ENCODE peak calls at places on chromosomes 2 and 18, in seven cellular contexts. One of them, this sample, is unnamed.

GRCh38 chr2:136402281-136402680 is 284.3 kb upstream of the CXCR4 start:
- DNase-seq in Calu3: no peak
- DNase-seq in tibial nerve: no peak
- DNase-seq in adrenal gland: no peak
- DNase-seq in MM.1S: no peak
- DNase-seq in spleen: no peak
- DNase-seq in mucosa of descending colon: no peak
- DNase-seq in this sample: no peak

GRCh38 chr2:85353876-85354285 is 447 bp downstream of the RETSAT start:
- DNase-seq in spleen: no peak
- DNase-seq in mucosa of descending colon: peak; percentile 81
- DNase-seq in Calu3: peak; percentile 35
- DNase-seq in MM.1S: no peak
- DNase-seq in tibial nerve: no peak
- DNase-seq in adrenal gland: peak; percentile 77
- DNase-seq in this sample: no peak

GRCh38 chr2:171084128-171084527 is 76.6 kb downstream of the TLK1 start:
- DNase-seq in adrenal gland: no peak
- DNase-seq in MM.1S: no peak
- DNase-seq in spleen: no peak
- DNase-seq in tibial nerve: no peak
- DNase-seq in Calu3: no peak
- DNase-seq in mucosa of descending colon: no peak
- DNase-seq in this sample: no peak

GRCh38 chr18:23094411-23095165 is 40.7 kb upstream of the CABLES1 start:
- DNase-seq in adrenal gland: no peak
- DNase-seq in Calu3: no peak
- DNase-seq in MM.1S: no peak
- DNase-seq in tibial nerve: no peak
- DNase-seq in mucosa of descending colon: no peak
- DNase-seq in spleen: peak; percentile 40
- DNase-seq in this sample: no peak

GRCh38 chr2:172052000-172052983 is 33.0 kb upstream of the DLX1 start:
- DNase-seq in spleen: no peak
- DNase-seq in Calu3: no peak
- DNase-seq in MM.1S: no peak
- DNase-seq in mucosa of descending colon: no peak
- DNase-seq in tibial nerve: no peak
- DNase-seq in adrenal gland: no peak
- DNase-seq in this sample: no peak

GRCh38 chr2:74201596-74201995 is 3.2 kb downstream of the MTHFD2 start:
- DNase-seq in adrenal gland: no peak
- DNase-seq in Calu3: no peak
- DNase-seq in tibial nerve: no peak
- DNase-seq in MM.1S: no peak
- DNase-seq in mucosa of descending colon: no peak
- DNase-seq in spleen: no peak
- DNase-seq in this sample: no peak

GRCh38 chr2:113171359-113172075 is 2.3 kb upstream of the PSD4 start:
- DNase-seq in spleen: peak; percentile 70
- DNase-seq in tibial nerve: no peak
- DNase-seq in MM.1S: no peak
- DNase-seq in adrenal gland: no peak
- DNase-seq in mucosa of descending colon: no peak
- DNase-seq in Calu3: no peak
- DNase-seq in this sample: no peak

GRCh38 chr2:165720526-165720925 is 73.5 kb downstream of the GALNT3 start:
- DNase-seq in tibial nerve: no peak
- DNase-seq in Calu3: no peak
- DNase-seq in adrenal gland: no peak
- DNase-seq in spleen: no peak
- DNase-seq in mucosa of descending colon: no peak
- DNase-seq in MM.1S: no peak
- DNase-seq in this sample: no peak

GRCh38 chr2:86768189-86768949 is 22.3 kb downstream of the CD8A start:
- DNase-seq in Calu3: no peak
- DNase-seq in spleen: no peak
- DNase-seq in adrenal gland: no peak
- DNase-seq in MM.1S: no peak
- DNase-seq in mucosa of descending colon: no peak
- DNase-seq in tibial nerve: no peak
- DNase-seq in this sample: no peak

GRCh38 chr2:86765308-86765695 is 25.4 kb downstream of the CD8A start:
- DNase-seq in mucosa of descending colon: no peak
- DNase-seq in MM.1S: no peak
- DNase-seq in adrenal gland: no peak
- DNase-seq in Calu3: no peak
- DNase-seq in tibial nerve: no peak
- DNase-seq in spleen: no peak
- DNase-seq in this sample: no peak

GRCh38 chr2:86760371-86760770 is 30.3 kb downstream of the CD8A start:
- DNase-seq in MM.1S: no peak
- DNase-seq in tibial nerve: no peak
- DNase-seq in adrenal gland: no peak
- DNase-seq in spleen: no peak
- DNase-seq in mucosa of descending colon: no peak
- DNase-seq in Calu3: no peak
- DNase-seq in this sample: no peak

GRCh38 chr2:86769838-86770237 is 20.9 kb downstream of the CD8A start:
- DNase-seq in spleen: no peak
- DNase-seq in MM.1S: no peak
- DNase-seq in mucosa of descending colon: no peak
- DNase-seq in Calu3: no peak
- DNase-seq in adrenal gland: no peak
- DNase-seq in tibial nerve: no peak
- DNase-seq in this sample: no peak

GRCh38 chr2:86764661-86765307 is 25.9 kb downstream of the CD8A start:
- DNase-seq in spleen: no peak
- DNase-seq in mucosa of descending colon: no peak
- DNase-seq in tibial nerve: no peak
- DNase-seq in adrenal gland: peak; percentile 16
- DNase-seq in MM.1S: peak; percentile 54
- DNase-seq in Calu3: peak; percentile 30
- DNase-seq in this sample: no peak
- TF ChIP-seq CTCF in spleen: peak; percentile 57
- TF ChIP-seq CTCF in mucosa of descending colon: peak; percentile 56
- TF ChIP-seq CTCF in tibial nerve: peak; percentile 66
- TF ChIP-seq CTCF in adrenal gland: peak; percentile 62
- TF ChIP-seq CTCF in MM.1S: peak; percentile 73
- TF ChIP-seq CTCF in Calu3: no peak
- TF ChIP-seq CTCF in this sample: peak; percentile 83

DNA sequence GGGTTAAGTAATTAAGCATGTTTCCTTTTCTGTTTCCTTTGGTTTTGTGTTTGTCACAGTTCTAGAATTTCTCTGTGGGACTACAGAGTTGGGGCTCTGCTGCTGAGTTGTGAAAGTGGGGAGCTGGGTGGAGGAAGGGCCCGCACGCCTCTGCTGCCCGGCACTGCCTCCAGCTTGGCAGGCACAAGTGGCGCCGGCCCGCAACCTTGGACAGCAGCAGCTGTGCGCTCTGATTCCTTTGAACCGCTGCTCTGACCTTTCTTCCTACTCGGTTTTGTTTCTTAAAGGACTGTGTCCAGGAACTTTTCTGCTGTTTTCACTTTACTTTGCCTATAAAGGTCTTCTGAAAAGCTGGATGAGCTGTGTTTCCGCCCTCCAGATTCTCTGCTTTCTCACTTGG is 137.7 kb upstream of the ALPP start:
- DNase-seq in tibial nerve: no peak
- DNase-seq in mucosa of descending colon: no peak
- DNase-seq in spleen: no peak
- DNase-seq in Calu3: no peak
- DNase-seq in adrenal gland: peak; percentile 68
- DNase-seq in MM.1S: no peak
- DNase-seq in this sample: no peak
- TF ChIP-seq CTCF in tibial nerve: no peak
- TF ChIP-seq CTCF in mucosa of descending colon: no peak
- TF ChIP-seq CTCF in spleen: no peak
- TF ChIP-seq CTCF in Calu3: no peak
- TF ChIP-seq CTCF in adrenal gland: no peak
- TF ChIP-seq CTCF in MM.1S: no peak
- TF ChIP-seq CTCF in this sample: no peak

GRCh38 chr2:24490674-24491625 is at the start of gene NCOA1:
- DNase-seq in spleen: peak; percentile 98
- DNase-seq in Calu3: peak; percentile 84
- DNase-seq in MM.1S: peak; percentile 92
- DNase-seq in tibial nerve: peak; percentile 73
- DNase-seq in mucosa of descending colon: peak; percentile 94
- DNase-seq in adrenal gland: peak; percentile 93
- DNase-seq in this sample: peak; percentile 90
- TF ChIP-seq CTCF in spleen: peak; percentile 21
- TF ChIP-seq CTCF in Calu3: no peak
- TF ChIP-seq CTCF in MM.1S: no peak
- TF ChIP-seq CTCF in tibial nerve: no peak
- TF ChIP-seq CTCF in mucosa of descending colon: no peak
- TF ChIP-seq CTCF in adrenal gland: no peak
- TF ChIP-seq CTCF in this sample: peak; percentile 51

GRCh38 chr2:50575232-50575631 is 456.7 kb downstream of the NRXN1 start:
- DNase-seq in mucosa of descending colon: no peak
- DNase-seq in Calu3: no peak
- DNase-seq in adrenal gland: no peak
- DNase-seq in MM.1S: no peak
- DNase-seq in tibial nerve: no peak
- DNase-seq in spleen: no peak
- DNase-seq in this sample: no peak
- TF ChIP-seq CTCF in mucosa of descending colon: no peak
- TF ChIP-seq CTCF in Calu3: no peak
- TF ChIP-seq CTCF in adrenal gland: no peak
- TF ChIP-seq CTCF in MM.1S: no peak
- TF ChIP-seq CTCF in tibial nerve: no peak
- TF ChIP-seq CTCF in spleen: no peak
- TF ChIP-seq CTCF in this sample: no peak

This sample was measured in type B pancreatic cell.